ENCODE peak calls at places on chromosomes 3 and 15, in seven cellular contexts. Q, M, A, X, W, D and B are unnamed samples.
A peak's percentile ranks its signal among the peaks of the same experiment; 100 is the strongest.

GRCh38 chr3:170437696-170438407 is 19.2 kb downstream of the CLDN11 start:
- DNase-seq in Q (no peak), M (no peak), A (no peak), X (no peak), W (no peak), D (no peak), B (no peak)

GRCh38 chr3:178084938-178085816 is 451.1 kb upstream of the KCNMB2 start:
- DNase-seq in Q (peak; percentile 76), M (peak; percentile 74), A (peak; percentile 53), X (no peak), W (peak; percentile 27), D (peak; percentile 87), B (no peak)

GRCh38 chr3:182837855-182838454 is 44.7 kb downstream of the ATP11B start:
- DNase-seq in Q (no peak), M (no peak), A (no peak), X (no peak), W (no peak), D (no peak), B (no peak)

GRCh38 chr15:66092053-66092976 is 161.2 kb downstream of the MEGF11 start:
- DNase-seq in Q (no peak), M (no peak), A (no peak), X (no peak), W (no peak), D (peak; percentile 39), B (no peak)

GRCh38 chr3:30768703-30769550 is 125.5 kb downstream of the GADL1 start:
- DNase-seq in Q (peak; percentile 90), M (peak; percentile 76), A (peak; percentile 71), X (peak; percentile 28), W (peak; percentile 52), D (peak; percentile 79), B (no peak)

GRCh38 chr3:138340511-138340910 is 7.9 kb upstream of the MRAS start:
- DNase-seq in Q (no peak), M (no peak), A (no peak), X (no peak), W (no peak), D (no peak), B (no peak)

GRCh38 chr15:101003706-101004105 is 84.5 kb downstream of the LRRK1 start:
- DNase-seq in Q (no peak), M (no peak), A (no peak), X (no peak), W (no peak), D (no peak), B (no peak)

GRCh38 chr3:190323241-190323617 is 983 bp upstream of the CLDN1 start:
- DNase-seq in Q (peak; percentile 9), M (no peak), A (no peak), X (no peak), W (no peak), D (no peak), B (no peak)

GRCh38 chr3:141148169-141148568 is 83.5 kb upstream of the PXYLP1 start:
- DNase-seq in Q (no peak), M (no peak), A (no peak), X (no peak), W (no peak), D (no peak), B (no peak)

DNA sequence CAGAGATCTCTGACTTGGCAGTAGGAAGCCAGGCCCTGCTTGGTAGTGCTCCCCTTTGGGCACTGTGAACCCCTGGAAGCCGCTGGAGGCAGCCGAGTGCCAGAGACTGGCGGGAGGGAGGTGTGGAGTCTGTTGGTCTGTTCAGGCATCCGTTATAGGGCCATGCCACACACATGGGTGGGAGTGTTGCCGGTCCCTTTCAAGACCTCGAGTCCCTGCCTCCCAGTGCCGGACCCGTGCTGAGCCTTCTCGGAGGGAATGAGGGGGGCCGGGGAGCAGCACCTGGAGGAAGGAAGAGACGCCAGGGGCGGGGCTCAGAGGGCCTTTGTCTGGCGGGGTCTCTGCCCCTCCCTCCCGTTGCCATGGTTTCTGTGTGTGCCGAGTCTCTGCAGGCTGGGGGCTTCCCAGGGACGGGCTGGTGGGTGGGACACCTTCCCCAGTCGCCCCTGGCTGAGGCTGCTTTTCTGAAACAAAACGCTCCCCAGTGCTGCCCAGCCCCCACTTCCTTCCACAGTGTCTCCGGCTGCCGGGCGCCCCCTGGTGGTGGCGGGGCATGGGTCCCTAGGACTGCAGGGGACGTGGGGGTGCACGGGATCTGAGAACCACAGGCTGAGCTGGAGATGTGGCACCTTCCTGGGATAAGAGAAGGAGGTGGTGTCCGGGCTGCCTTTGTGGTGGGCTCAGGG is 10.0 kb downstream of the GNAI2 start:
- DNase-seq in Q (peak; percentile 98), M (peak; percentile 95), A (peak; percentile 95), X (peak; percentile 91), W (no peak), D (peak; percentile 94), B (peak; percentile 47)
- H3K4me1 ChIP-seq in Q (peaks cover 60% of the 10 kb centered on the region), M (peaks cover 100% of the 10 kb centered on the region), A (peaks cover 92% of the 10 kb centered on the region), X (peaks cover 99% of the 10 kb centered on the region), W (peaks cover 22% of the 10 kb centered on the region), D (peaks cover 89% of the 10 kb centered on the region), B (peaks cover 79% of the 10 kb centered on the region)

GRCh38 chr3:150145659-150146058 is 175.0 kb upstream of the PFN2 start:
- DNase-seq in Q (no peak), M (no peak), A (no peak), X (no peak), W (no peak), D (no peak), B (no peak)
- H3K4me1 ChIP-seq in Q (no peaks in the 10 kb centered on the region), M (peaks cover 4% of the 10 kb centered on the region), A (no peaks in the 10 kb centered on the region), X (no peaks in the 10 kb centered on the region), W (peaks cover 1% of the 10 kb centered on the region), D (peaks cover 8% of the 10 kb centered on the region), B (no peaks in the 10 kb centered on the region)

GRCh38 chr15:98786706-98787105 is 138.4 kb downstream of the IGF1R start:
- DNase-seq in Q (no peak), M (no peak), A (no peak), X (no peak), W (no peak), D (no peak), B (no peak)
- H3K4me1 ChIP-seq in Q (peaks cover 40% of the 10 kb centered on the region), M (peaks cover 28% of the 10 kb centered on the region), A (peaks cover 22% of the 10 kb centered on the region), X (peaks cover 7% of the 10 kb centered on the region), W (peaks cover 8% of the 10 kb centered on the region), D (peaks cover 21% of the 10 kb centered on the region), B (peaks cover 6% of the 10 kb centered on the region)

GRCh38 chr15:40282870-40283614 is at the start of gene ANKRD63:
- DNase-seq in Q (no peak), M (no peak), A (peak; percentile 65), X (peak; percentile 15), W (no peak), D (no peak), B (no peak)
- H3K4me1 ChIP-seq in Q (peaks cover 30% of the 10 kb centered on the region), M (peaks cover 43% of the 10 kb centered on the region), A (peaks cover 6% of the 10 kb centered on the region), X (peaks cover 25% of the 10 kb centered on the region), W (peaks cover 1% of the 10 kb centered on the region), D (peaks cover 22% of the 10 kb centered on the region), B (peaks cover 27% of the 10 kb centered on the region)